ENCODE peak calls at places on chromosome 5, in five cellular contexts. S, D, R, U and Q are unnamed samples.
A peak's percentile ranks its signal among the peaks of the same experiment; 100 is the strongest.

GRCh38 chr5:127757576-127757975 is 54.4 kb downstream of the CCDC192 start:
- DNase-seq in S (peak; percentile 83), D (peak; percentile 21), R (no peak), U (peak; percentile 40), Q (no peak)

GRCh38 chr5:157431544-157432200 is 28.3 kb upstream of the NIPAL4 start:
- DNase-seq in S (peak; percentile 71), D (peak; percentile 31), R (peak; percentile 1), U (peak; percentile 45), Q (no peak)

GRCh38 chr5:160434022-160434531 is 12.4 kb downstream of the PTTG1 start:
- DNase-seq in S (no peak), D (no peak), R (no peak), U (no peak), Q (peak; percentile 41)

GRCh38 chr5:94613583-94613982 is 4.8 kb downstream of the KIAA0825 start:
- DNase-seq in S (peak; percentile 58), D (no peak), R (no peak), U (no peak), Q (no peak)

GRCh38 chr5:159905496-159905895 is 10.8 kb upstream of the ADRA1B start:
- DNase-seq in S (peak; percentile 27), D (no peak), R (no peak), U (no peak), Q (no peak)

GRCh38 chr5:33445808-33446207 is 5.0 kb downstream of the TARS1 start:
- DNase-seq in S (no peak), D (no peak), R (no peak), U (no peak), Q (no peak)

GRCh38 chr5:78638423-78638822 is 10.1 kb downstream of the LHFPL2 start:
- DNase-seq in S (peak; percentile 99), D (no peak), R (no peak), U (peak; percentile 76), Q (no peak)

GRCh38 chr5:176155882-176156497 is 82.2 kb upstream of the SIMC1 start:
- DNase-seq in S (peak; percentile 19), D (no peak), R (no peak), U (no peak), Q (no peak)

GRCh38 chr5:10559151-10559550 is 4.7 kb upstream of the ANKRD33B start:
- DNase-seq in S (no peak), D (no peak), R (no peak), U (no peak), Q (no peak)

GRCh38 chr5:80703747-80704146 is 49.0 kb upstream of the DHFR start:
- DNase-seq in S (no peak), D (no peak), R (no peak), U (no peak), Q (no peak)

GRCh38 chr5:16983022-16983639 is 47.0 kb upstream of the MYO10 start:
- DNase-seq in S (peak; percentile 82), D (no peak), R (no peak), U (no peak), Q (no peak)

GRCh38 chr5:164119806-164120440 is 614.5 kb downstream of the MAT2B start:
- DNase-seq in S (peak; percentile 57), D (no peak), R (no peak), U (no peak), Q (no peak)

GRCh38 chr5:169812786-169813185 is 167.5 kb downstream of the INSYN2B start:
- DNase-seq in S (no peak), D (no peak), R (no peak), U (no peak), Q (no peak)

GRCh38 chr5:105677291-105677690 is 1993.4 kb downstream of the EFNA5 start:
- DNase-seq in S (no peak), D (no peak), R (no peak), U (no peak), Q (no peak)

GRCh38 chr5:91146221-91146620 is 236.9 kb downstream of the ARRDC3 start:
- DNase-seq in S (no peak), D (no peak), R (no peak), U (no peak), Q (no peak)

GRCh38 chr5:68478306-68479091 is 262.9 kb downstream of the PIK3R1 start:
- DNase-seq in S (no peak), D (no peak), R (no peak), U (no peak), Q (no peak)

GRCh38 chr5:76682395-76682794 is 33.5 kb upstream of the F2R start:
- DNase-seq in S (no peak), D (no peak), R (no peak), U (peak; percentile 16), Q (no peak)

GRCh38 chr5:179585903-179586511 is 35.7 kb downstream of the RUFY1 start:
- DNase-seq in S (no peak), D (no peak), R (no peak), U (no peak), Q (no peak)

GRCh38 chr5:112475747-112476435 is 56.8 kb upstream of the EPB41L4A start:
- DNase-seq in S (no peak), D (no peak), R (no peak), U (no peak), Q (no peak)

GRCh38 chr5:113271015-113271414 is 163.8 kb downstream of the TSSK1B start:
- DNase-seq in S (peak; percentile 87), D (no peak), R (no peak), U (no peak), Q (no peak)

GRCh38 chr5:21774281-21774680 is 1078.9 kb downstream of the CDH12 start:
- DNase-seq in S (no peak), D (no peak), R (no peak), U (no peak), Q (no peak)

GRCh38 chr5:139294372-139295165 is 1.0 kb downstream of the MATR3 start:
- DNase-seq in S (peak; percentile 88), D (peak; percentile 41), R (peak; percentile 54), U (peak; percentile 83), Q (peak; percentile 76)

GRCh38 chr5:134175874-134176522 is 752 bp downstream of the SKP1 start:
- DNase-seq in S (peak; percentile 42), D (no peak), R (no peak), U (peak; percentile 21), Q (no peak)

GRCh38 chr5:179866241-179867078 is 7.8 kb upstream of the MRNIP start:
- DNase-seq in S (no peak), D (no peak), R (no peak), U (no peak), Q (no peak)

GRCh38 chr5:58933891-58934628 is 351.2 kb downstream of the RAB3C start:
- DNase-seq in S (no peak), D (no peak), R (peak; percentile 17), U (no peak), Q (no peak)

GRCh38 chr5:119411935-119412623 is 40.2 kb upstream of the HSD17B4 start:
- DNase-seq in S (peak; percentile 80), D (peak; percentile 56), R (peak; percentile 33), U (peak; percentile 65), Q (no peak)

GRCh38 chr5:17169507-17169906 is 47.9 kb upstream of the BASP1 start:
- DNase-seq in S (peak; percentile 86), D (no peak), R (no peak), U (no peak), Q (no peak)

GRCh38 chr5:142970440-142970788 is 200.2 kb downstream of the ARHGAP26 start:
- DNase-seq in S (no peak), D (no peak), R (no peak), U (no peak), Q (no peak)

GRCh38 chr5:43078956-43079355 is 38.8 kb upstream of the ANXA2R start:
- DNase-seq in S (no peak), D (no peak), R (no peak), U (no peak), Q (no peak)